ENCODE peak calls at places on chromosome 7, in ten cellular contexts. T, W, F, V, E, Y, C, R, M and X are unnamed samples.
A peak's percentile ranks its signal among the peaks of the same experiment; 100 is the strongest.

GRCh38 chr7:147992698-147993097 is 597.9 kb upstream of the C7orf33 start:
- DNase-seq in C (no peak), T (no peak), V (no peak), E (no peak), M (no peak), R (no peak), F (no peak), W (no peak), Y (no peak), X (no peak)

GRCh38 chr7:149144996-149145850 is 2.0 kb upstream of the ZNF398 start:
- DNase-seq in V (no peak), Y (no peak), F (no peak), R (no peak), E (no peak), C (no peak), W (no peak), T (no peak), M (no peak), X (no peak)

GRCh38 chr7:114364151-114364550 is 50.5 kb upstream of the FOXP2 start:
- DNase-seq in C (peak; percentile 25), R (no peak), E (no peak), Y (no peak), M (no peak), W (no peak), T (no peak), F (no peak), V (no peak), X (no peak)

GRCh38 chr7:43588477-43589132 is 5.7 kb downstream of the STK17A start:
- DNase-seq in M (no peak), C (no peak), R (no peak), W (no peak), T (no peak), V (no peak), F (no peak), Y (no peak), E (no peak), X (no peak)

GRCh38 chr7:116576350-116577319 is 51.8 kb downstream of the CAV1 start:
- DNase-seq in M (no peak), F (peak; percentile 93), Y (no peak), E (no peak), C (no peak), W (no peak), T (no peak), V (no peak), R (peak; percentile 82), X (no peak)

GRCh38 chr7:134891262-134892001 is 94.9 kb upstream of the AGBL3 start:
- DNase-seq in E (peak; percentile 77), M (no peak), C (peak; percentile 48), F (peak; percentile 86), R (no peak), Y (peak; percentile 47), W (peak; percentile 79), T (peak; percentile 88), V (peak; percentile 53), X (peak; percentile 88)

GRCh38 chr7:2634265-2635145 is 2.7 kb downstream of the TTYH3 start:
- DNase-seq in R (no peak), F (no peak), C (no peak), E (no peak), T (no peak), Y (no peak), V (no peak), M (no peak), W (no peak), X (no peak)

GRCh38 chr7:20307119-20307518 is 23.6 kb upstream of the ITGB8 start:
- DNase-seq in T (no peak), E (no peak), F (peak; percentile 83), W (no peak), R (no peak), C (no peak), Y (no peak), M (no peak), V (no peak), X (no peak)

GRCh38 chr7:138784692-138785091 is 13.1 kb upstream of the TMEM213 start:
- DNase-seq in M (no peak), F (no peak), C (no peak), V (no peak), W (no peak), Y (no peak), R (no peak), T (no peak), E (no peak), X (no peak)

GRCh38 chr7:50792342-50793114 is 9.8 kb upstream of the GRB10 start:
- DNase-seq in E (no peak), C (peak; percentile 51), W (no peak), F (peak; percentile 51), M (no peak), V (peak; percentile 63), Y (peak; percentile 18), T (peak; percentile 58), R (no peak), X (peak; percentile 45)

GRCh38 chr7:79199266-79199665 is 254.2 kb downstream of the MAGI2 start:
- DNase-seq in V (no peak), M (no peak), Y (no peak), W (no peak), C (no peak), F (no peak), E (no peak), R (no peak), T (no peak), X (no peak)

GRCh38 chr7:76512941-76513816 is 2.8 kb downstream of the UPK3B start:
- DNase-seq in E (no peak), M (no peak), R (no peak), F (no peak), T (peak; percentile 87), V (no peak), C (peak; percentile 13), W (no peak), Y (no peak), X (peak; percentile 15)

GRCh38 chr7:19119372-19119771 is 1.9 kb upstream of the TWIST1 start:
- DNase-seq in V (no peak), E (no peak), F (no peak), T (no peak), M (no peak), R (no peak), C (no peak), W (no peak), Y (no peak), X (no peak)
- H3K4me3 ChIP-seq in V (no peak overlapping the region), E (no peak overlapping the region), F (no peak overlapping the region), T (peak overlapping the region; percentile 100), M (no peak overlapping the region), R (no peak overlapping the region), C (no peak overlapping the region), W (no peak overlapping the region), Y (no peak overlapping the region), X (no peak overlapping the region)

DNA sequence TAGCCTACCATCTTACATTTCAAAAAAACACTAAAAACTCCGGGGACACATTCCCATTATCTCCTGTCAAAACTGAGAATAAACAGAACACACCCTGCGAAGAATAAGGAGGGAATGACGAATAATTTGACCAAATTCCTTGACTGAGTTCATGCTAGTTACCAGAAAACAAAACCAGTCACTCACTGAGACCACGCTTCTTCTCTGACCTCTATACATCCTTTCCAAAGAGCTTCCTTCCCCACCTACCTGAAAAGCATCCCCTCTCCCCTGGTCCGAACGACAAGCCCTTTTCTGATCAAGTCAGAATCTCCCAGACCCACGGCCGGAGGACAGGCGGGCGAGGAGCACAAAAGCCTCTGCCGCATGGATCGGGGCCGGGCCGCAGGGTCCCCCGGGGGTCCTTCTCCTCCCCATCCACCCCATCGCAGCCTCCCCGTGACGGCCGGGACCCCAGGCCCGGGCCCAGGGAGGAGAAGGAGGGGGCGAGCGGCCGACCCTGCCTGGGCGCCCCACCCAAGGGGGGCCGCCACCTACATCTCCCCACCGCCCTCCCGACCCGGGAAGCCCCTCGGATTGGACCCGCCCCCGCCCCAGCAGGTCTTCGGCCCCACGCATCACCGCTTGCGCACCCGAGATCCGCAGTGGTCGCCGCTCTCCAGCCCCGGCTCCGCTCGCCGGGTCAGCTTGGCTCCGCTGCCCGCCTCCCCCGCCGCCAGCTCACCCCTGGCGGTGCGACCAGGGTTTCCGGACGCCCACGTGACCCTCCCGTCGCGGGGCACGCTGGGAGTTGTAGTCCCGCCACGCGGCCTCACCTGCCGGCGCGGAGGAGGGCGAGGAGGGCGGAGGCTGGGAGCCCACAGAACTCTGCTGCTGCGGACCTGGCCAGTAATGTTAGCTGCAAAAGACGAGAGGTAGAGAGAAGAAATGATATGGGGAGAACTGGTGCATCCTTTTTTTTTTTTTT is at the start of gene SLC37A3:
- DNase-seq in T (peak; percentile 99), M (peak; percentile 78), W (no peak), R (peak; percentile 43), F (peak; percentile 56), C (peak; percentile 89), E (peak; percentile 67), Y (peak; percentile 92), V (peak; percentile 91), X (peak; percentile 87)
- TF ChIP-seq CTCF in T (peak; percentile 11), M (peak; percentile 13), W (no peak), R (peak; percentile 25), F (peak; percentile 6), C (no peak), E (no peak), Y (peak; percentile 17), V (no peak), X (peak; percentile 5)

GRCh38 chr7:156156734-156157408 is 344.6 kb upstream of the SHH start:
- DNase-seq in E (no peak), W (peak; percentile 46), C (peak; percentile 46), F (peak; percentile 16), R (no peak), T (peak; percentile 43), M (no peak), V (no peak), Y (peak; percentile 34), X (no peak)

GRCh38 chr7:156158213-156158612 is 345.9 kb upstream of the SHH start:
- DNase-seq in F (no peak), C (no peak), V (no peak), R (no peak), T (no peak), E (no peak), W (no peak), Y (no peak), M (no peak), X (no peak)

GRCh38 chr7:156157409-156158012 is 345.2 kb upstream of the SHH start:
- DNase-seq in R (no peak), W (no peak), M (no peak), F (no peak), V (no peak), E (no peak), C (no peak), T (no peak), Y (no peak), X (no peak)

GRCh38 chr7:156160811-156161210 is 348.5 kb upstream of the SHH start:
- DNase-seq in F (no peak), W (no peak), C (no peak), M (no peak), E (no peak), T (no peak), Y (peak; percentile 25), R (no peak), V (no peak), X (no peak)

DNA sequence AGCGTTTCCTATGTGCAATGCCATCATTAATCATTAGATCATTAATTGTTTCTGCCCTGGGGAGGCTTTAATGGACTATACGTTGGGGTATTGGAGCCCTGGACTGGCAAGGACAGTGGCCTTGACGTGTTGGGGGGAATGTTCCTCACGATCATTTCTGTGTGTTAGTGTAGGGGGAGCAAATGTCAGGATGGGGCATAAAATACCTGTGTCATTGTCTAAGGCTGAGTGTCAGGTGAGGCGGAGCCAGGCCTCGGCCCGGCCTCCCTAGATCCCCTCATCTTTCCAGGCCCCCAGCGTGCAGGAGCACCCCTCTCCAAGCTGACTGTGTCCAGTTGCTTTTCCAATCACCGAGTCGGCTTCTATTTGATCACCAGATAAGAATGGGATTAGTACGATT is 346.4 kb upstream of the SHH start:
- DNase-seq in F (no peak), W (no peak), V (no peak), E (no peak), Y (no peak), M (no peak), C (no peak), R (no peak), T (no peak), X (no peak)
- H3K27me3 ChIP-seq in F (no peaks in the 10 kb centered on the region), W (no peaks in the 10 kb centered on the region), V (no peaks in the 10 kb centered on the region), E (no peaks in the 10 kb centered on the region), Y (peaks cover 22% of the 10 kb centered on the region), M (no peaks in the 10 kb centered on the region), C (no peaks in the 10 kb centered on the region), R (no peaks in the 10 kb centered on the region), T (peaks cover 53% of the 10 kb centered on the region), X (no peaks in the 10 kb centered on the region)

GRCh38 chr7:155804431-155804831 is 7.8 kb downstream of the SHH start:
- DNase-seq in F (no peak), M (no peak), W (no peak), R (no peak), Y (no peak), E (no peak), V (no peak), T (peak; percentile 67), C (no peak), X (no peak)
- H3K4me3 ChIP-seq in F (no peak overlapping the region), M (no peak overlapping the region), W (no peak overlapping the region), R (peak overlapping the region; percentile 60), Y (peak overlapping the region; percentile 31), E (peak overlapping the region; percentile 9), V (peak overlapping the region; percentile 49), T (no peak overlapping the region), C (no peak overlapping the region), X (peak overlapping the region; percentile 58)